ENCODE peak calls at places on chromosomes 4 and X, in four cellular contexts. One of them, this sample, is unnamed.

GRCh38 chrX:96707829-96708228 is 23.2 kb downstream of the DIAPH2 start:
- DNase-seq in SK-N-SH: no peak
- DNase-seq in RCC 7860: no peak
- DNase-seq in activated CD4-positive, alpha-beta T cell treated with anti-CD3 and anti-CD28 coated beads for 36 hours: no peak
- DNase-seq in this sample: no peak

GRCh38 chrX:44914532-44915198 is 41.7 kb downstream of the KDM6A start:
- DNase-seq in SK-N-SH: no peak
- DNase-seq in RCC 7860: peak
- DNase-seq in activated CD4-positive, alpha-beta T cell treated with anti-CD3 and anti-CD28 coated beads for 36 hours: no peak
- DNase-seq in this sample: no peak

GRCh38 chr4:48329976-48330375 is 11.4 kb upstream of the SLAIN2 start:
- DNase-seq in SK-N-SH: no peak
- DNase-seq in RCC 7860: peak
- DNase-seq in activated CD4-positive, alpha-beta T cell treated with anti-CD3 and anti-CD28 coated beads for 36 hours: no peak
- DNase-seq in this sample: no peak

GRCh38 chr4:101205878-101206277 is 141.4 kb downstream of the PPP3CA start:
- DNase-seq in SK-N-SH: no peak
- DNase-seq in RCC 7860: peak
- DNase-seq in activated CD4-positive, alpha-beta T cell treated with anti-CD3 and anti-CD28 coated beads for 36 hours: peak
- DNase-seq in this sample: peak

GRCh38 chrX:22247169-22247568 is 25.5 kb upstream of the CBLL2 start:
- DNase-seq in SK-N-SH: no peak
- DNase-seq in RCC 7860: no peak
- DNase-seq in activated CD4-positive, alpha-beta T cell treated with anti-CD3 and anti-CD28 coated beads for 36 hours: no peak
- DNase-seq in this sample: no peak

GRCh38 chrX:70754169-70754843 is 154.2 kb downstream of the TEX11 start:
- DNase-seq in SK-N-SH: no peak
- DNase-seq in RCC 7860: no peak
- DNase-seq in activated CD4-positive, alpha-beta T cell treated with anti-CD3 and anti-CD28 coated beads for 36 hours: peak
- DNase-seq in this sample: no peak

GRCh38 chr4:154720123-154720522 is 23.7 kb upstream of the LRAT start:
- DNase-seq in SK-N-SH: no peak
- DNase-seq in RCC 7860: peak
- DNase-seq in activated CD4-positive, alpha-beta T cell treated with anti-CD3 and anti-CD28 coated beads for 36 hours: no peak
- DNase-seq in this sample: no peak

GRCh38 chr4:12123709-12124108 is 695.0 kb upstream of the HS3ST1 start:
- DNase-seq in SK-N-SH: no peak
- DNase-seq in RCC 7860: no peak
- DNase-seq in activated CD4-positive, alpha-beta T cell treated with anti-CD3 and anti-CD28 coated beads for 36 hours: no peak
- DNase-seq in this sample: no peak

GRCh38 chr4:76753814-76754213 is 144.1 kb downstream of the SOWAHB start:
- DNase-seq in SK-N-SH: no peak
- DNase-seq in RCC 7860: peak
- DNase-seq in activated CD4-positive, alpha-beta T cell treated with anti-CD3 and anti-CD28 coated beads for 36 hours: no peak
- DNase-seq in this sample: no peak